ENCODE peak calls at places on chromosomes 6 and 20, in eight cellular contexts. P is IMR-90, W is fibroblast of lung, D is NB4, C is adipocyte, Y is thoracic aorta, K is sigmoid colon, G is HepG2. Q is an unnamed sample.

GRCh38 chr6:27495386-27496135 is 22.7 kb upstream of the ZNF184 start:
- DNase-seq in P (peak; percentile 91), W (peak; percentile 85), D (peak; percentile 90), C (peak; percentile 84), Y (no peak), K (no peak), G (peak; percentile 80), Q (peak; percentile 70)

GRCh38 chr6:52994789-52995078 is 350 bp downstream of the GSTA4 start:
- DNase-seq in P (peak; percentile 8), W (no peak), D (no peak), C (no peak), Y (no peak), K (peak; percentile 77), G (no peak), Q (no peak)

GRCh38 chr6:98836025-98836961 is 1.9 kb downstream of the POU3F2 start:
- DNase-seq in P (no peak), W (no peak), D (no peak), C (no peak), Y (no peak), K (no peak), G (no peak), Q (no peak)

GRCh38 chr20:42018979-42019378 is 400.8 kb upstream of the CHD6 start:
- DNase-seq in P (no peak), W (no peak), D (peak; percentile 23), C (no peak), Y (no peak), K (no peak), G (peak; percentile 22), Q (no peak)

GRCh38 chr6:53679446-53679933 is 13.9 kb upstream of the KLHL31 start:
- DNase-seq in P (peak; percentile 46), W (peak; percentile 65), D (peak; percentile 28), C (peak; percentile 48), Y (no peak), K (no peak), G (peak; percentile 62), Q (peak; percentile 27)

GRCh38 chr6:35468181-35468979 is at the start of gene RPL10A:
- DNase-seq in P (peak; percentile 96), W (peak; percentile 98), D (peak; percentile 97), C (peak; percentile 99), Y (peak; percentile 62), K (peak; percentile 99), G (peak; percentile 98), Q (peak; percentile 86)

GRCh38 chr6:1065986-1066385 is 245.9 kb upstream of the FOXQ1 start:
- DNase-seq in P (no peak), W (no peak), D (no peak), C (no peak), Y (no peak), K (no peak), G (no peak), Q (no peak)

GRCh38 chr6:25053875-25054371 is 118.2 kb upstream of the RIPOR2 start:
- DNase-seq in P (peak; percentile 88), W (peak; percentile 84), D (peak; percentile 67), C (peak; percentile 83), Y (no peak), K (no peak), G (no peak), Q (no peak)

GRCh38 chr6:6494677-6495076 is 93.8 kb upstream of the LY86 start:
- DNase-seq in P (no peak), W (no peak), D (peak; percentile 78), C (no peak), Y (no peak), K (no peak), G (peak; percentile 23), Q (no peak)

GRCh38 chr6:37175332-37176267 is 5.6 kb downstream of the PIM1 start:
- DNase-seq in P (no peak), W (no peak), D (no peak), C (no peak), Y (no peak), K (no peak), G (no peak), Q (no peak)

GRCh38 chr6:45504947-45505346 is 127.2 kb upstream of the SUPT3H start:
- DNase-seq in P (peak; percentile 98), W (peak; percentile 81), D (no peak), C (peak; percentile 65), Y (no peak), K (no peak), G (no peak), Q (peak; percentile 38)

DNA sequence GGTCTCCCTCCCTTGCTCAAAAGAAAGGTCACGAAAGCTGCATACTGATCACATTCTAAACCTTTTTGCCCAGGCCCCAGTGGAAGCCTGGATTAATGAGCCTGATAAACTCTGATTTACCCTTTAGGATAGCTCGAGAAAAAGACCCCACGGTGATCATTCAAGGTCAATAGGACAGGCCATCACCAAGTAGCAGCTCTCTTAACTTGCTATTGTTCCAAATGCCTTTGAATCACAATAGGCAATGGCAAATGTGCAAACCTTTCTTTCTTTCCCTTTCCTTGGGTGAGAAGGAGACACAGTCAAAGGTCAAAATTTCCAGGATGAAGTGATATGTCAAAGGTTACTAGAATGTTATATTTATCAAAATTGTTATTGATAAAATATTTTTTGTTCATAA is 327.4 kb downstream of the HDGFL1 start:
- DNase-seq in P (no peak), W (no peak), D (no peak), C (no peak), Y (no peak), K (no peak), G (no peak), Q (no peak)
- H3K4me3 ChIP-seq in P (no peak overlapping the region), W (no peak overlapping the region), D (no peak overlapping the region), C (no peak overlapping the region), Y (no peak overlapping the region), K (no peak overlapping the region), G (no peak overlapping the region), Q (no peak overlapping the region)

DNA sequence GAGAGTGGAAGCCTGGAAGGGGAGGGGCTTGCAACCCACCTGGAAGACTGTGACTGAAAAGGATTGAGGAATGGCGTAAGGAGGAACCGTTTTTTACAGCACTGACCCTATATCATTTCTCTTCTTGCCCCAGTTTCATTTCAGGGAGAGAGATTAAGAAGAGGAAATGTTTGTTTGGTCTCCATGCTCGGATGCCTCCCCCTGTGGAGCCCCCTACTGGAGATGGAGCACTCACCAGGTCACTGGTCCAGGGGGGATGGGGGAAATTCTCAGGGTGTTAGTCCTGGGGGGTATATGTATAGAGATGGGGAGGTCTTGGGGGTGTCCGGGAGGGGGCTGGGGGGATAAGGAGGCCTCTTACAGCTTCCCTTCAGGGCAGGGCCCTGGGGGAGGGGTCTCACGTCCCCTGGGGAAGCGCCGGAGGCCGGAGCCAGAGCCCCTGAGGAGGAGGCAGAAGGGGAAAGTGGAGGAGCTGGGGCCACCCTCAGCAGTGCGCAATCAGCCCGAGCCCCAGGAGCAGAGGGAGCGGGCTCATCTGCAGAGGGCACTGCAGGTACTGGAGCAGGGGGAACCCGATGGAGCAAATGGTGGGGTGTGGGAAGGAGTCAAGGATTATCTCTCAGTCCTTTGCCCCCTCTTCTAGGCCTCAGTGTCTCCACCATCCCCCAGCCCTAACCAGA is 3.2 kb downstream of the CUTA start:
- DNase-seq in P (no peak), W (no peak), D (peak; percentile 53), C (peak; percentile 42), Y (no peak), K (no peak), G (no peak), Q (no peak)
- H3K4me3 ChIP-seq in P (no peak overlapping the region), W (no peak overlapping the region), D (no peak overlapping the region), C (no peak overlapping the region), Y (no peak overlapping the region), K (no peak overlapping the region), G (no peak overlapping the region), Q (no peak overlapping the region)

GRCh38 chr6:32609731-32610640 is 20.3 kb upstream of the HLA-DRB1 start:
- DNase-seq in P (peak; percentile 92), W (peak; percentile 81), D (peak; percentile 72), C (peak; percentile 73), Y (no peak), K (no peak), G (peak; percentile 21), Q (peak; percentile 85)
- H3K4me3 ChIP-seq in P (no peak overlapping the region), W (no peak overlapping the region), D (no peak overlapping the region), C (no peak overlapping the region), Y (peak overlapping the region; percentile 28), K (no peak overlapping the region), G (no peak overlapping the region), Q (no peak overlapping the region)

DNA sequence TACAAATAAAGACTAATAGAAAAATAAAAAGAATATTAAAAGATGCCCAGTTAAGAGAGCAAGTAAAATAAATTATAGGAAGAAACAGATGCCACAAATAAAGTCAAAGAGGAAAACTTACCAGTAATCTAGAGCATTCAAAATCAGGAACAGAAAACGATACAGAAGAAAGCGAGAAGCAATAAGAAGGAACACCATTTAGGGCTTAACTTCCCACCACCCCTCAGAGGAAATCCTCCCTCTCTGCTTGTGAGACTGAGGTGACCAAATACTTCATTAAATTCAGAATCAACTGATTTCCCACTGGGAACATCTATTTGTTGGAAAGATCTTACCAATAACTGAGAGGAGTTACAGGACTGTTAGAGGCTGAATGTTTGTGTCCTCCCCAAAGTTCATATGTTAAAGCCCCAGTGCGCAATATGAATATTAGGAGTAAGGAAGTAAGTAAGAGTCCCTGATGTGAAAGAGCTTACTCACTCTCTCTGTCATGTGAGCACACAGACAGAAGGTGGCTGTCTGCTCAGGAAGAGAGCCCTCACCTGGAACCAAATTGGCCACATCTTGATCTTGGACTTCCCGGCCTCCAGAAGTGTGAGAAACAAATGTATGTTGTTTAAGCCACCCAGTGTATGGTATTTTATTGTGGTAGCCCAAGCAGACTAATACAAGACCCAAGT is 19.5 kb downstream of the KATNA1 start:
- DNase-seq in P (no peak), W (no peak), D (no peak), C (no peak), Y (no peak), K (no peak), G (no peak), Q (no peak)
- H3K4me3 ChIP-seq in P (no peak overlapping the region), W (no peak overlapping the region), D (no peak overlapping the region), C (no peak overlapping the region), Y (no peak overlapping the region), K (no peak overlapping the region), G (no peak overlapping the region), Q (no peak overlapping the region)

DNA sequence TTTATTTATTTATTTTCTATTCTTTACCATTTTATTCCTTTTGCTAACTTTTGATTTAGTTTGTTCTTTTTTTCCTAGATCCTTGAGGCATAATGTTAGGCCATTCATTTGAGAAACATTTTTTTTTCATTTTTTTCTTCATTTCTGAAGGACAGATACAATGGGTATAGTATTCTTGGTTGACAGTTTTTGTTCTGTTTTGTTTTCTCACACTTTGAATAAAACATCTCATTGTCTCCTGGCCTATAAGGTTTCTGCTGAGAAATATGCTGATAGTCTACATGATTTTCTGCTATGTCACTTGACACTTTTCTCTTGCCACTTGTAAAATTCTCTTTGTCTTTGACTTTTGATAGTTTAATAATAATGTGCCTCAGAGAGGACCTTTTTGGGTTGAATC is 294.6 kb upstream of the EPHA7 start:
- DNase-seq in P (no peak), W (no peak), D (no peak), C (no peak), Y (no peak), K (no peak), G (no peak), Q (no peak)
- H3K4me3 ChIP-seq in P (no peak overlapping the region), W (no peak overlapping the region), D (no peak overlapping the region), C (no peak overlapping the region), Y (no peak overlapping the region), K (no peak overlapping the region), G (no peak overlapping the region), Q (no peak overlapping the region)

Q was measured in AG09309.